ENCODE peak calls at places on chromosomes 6 and 20, in seven cellular contexts. W is glutamatergic neuron, G is hepatocyte, A is AG10803, C is IMR-90, H is fibroblast of the aortic adventitia, U is left ventricle myocardium inferior. T is an unnamed sample.

GRCh38 chr20:20761302-20761701 is 48.9 kb upstream of the RALGAPA2 start:
- DNase-seq in G (no peak), U (no peak), H (no peak), A (no peak), W (no peak), C (no peak), T (no peak)

GRCh38 chr20:7841291-7841966 is 98.8 kb downstream of the HAO1 start:
- DNase-seq in U (no peak), A (peak), C (peak), W (no peak), H (peak), G (no peak), T (no peak)

GRCh38 chr6:69985180-69985579 is 118.8 kb downstream of the COL19A1 start:
- DNase-seq in U (no peak), H (peak), A (no peak), W (no peak), G (no peak), C (no peak), T (no peak)

GRCh38 chr20:34637245-34638185 is 39.4 kb downstream of the PIGU start:
- DNase-seq in C (peak), A (peak), U (no peak), W (no peak), G (no peak), H (peak), T (peak)

GRCh38 chr6:84766796-84767590 is 2.6 kb upstream of the TBX18 start:
- DNase-seq in G (no peak), U (no peak), A (no peak), C (no peak), W (peak), H (no peak), T (no peak)

GRCh38 chr6:123810948-123811347 is 7.3 kb downstream of the NKAIN2 start:
- DNase-seq in U (no peak), C (no peak), W (no peak), A (no peak), G (no peak), H (no peak), T (no peak)

GRCh38 chr20:57008217-57008616 is 258.2 kb downstream of the BMP7 start:
- DNase-seq in U (no peak), W (no peak), A (peak), G (no peak), H (no peak), C (no peak), T (no peak)

GRCh38 chr6:53913286-53913685 is 118.5 kb downstream of the LRRC1 start:
- DNase-seq in C (no peak), A (no peak), U (no peak), W (no peak), G (no peak), H (no peak), T (no peak)

GRCh38 chr6:116157391-116157790 is 31.5 kb upstream of the COL10A1 start:
- DNase-seq in C (no peak), G (no peak), H (no peak), U (no peak), A (peak), W (no peak), T (no peak)

GRCh38 chr6:66568271-66568670 is 861.2 kb upstream of the EYS start:
- DNase-seq in A (no peak), U (no peak), W (no peak), G (no peak), C (no peak), H (no peak), T (no peak)

GRCh38 chr20:62158088-62158400 is 14.5 kb downstream of the SS18L1 start:
- DNase-seq in A (no peak), W (no peak), C (no peak), U (no peak), G (no peak), H (no peak), T (no peak)

GRCh38 chr20:62428396-62429160 is 1.2 kb upstream of the RBBP8NL start:
- DNase-seq in U (no peak), A (no peak), C (no peak), H (no peak), G (no peak), W (no peak), T (no peak)

GRCh38 chr6:30917487-30917886 is 3.4 kb downstream of the VARS2 start:
- DNase-seq in W (no peak), H (no peak), A (no peak), C (no peak), G (no peak), U (no peak), T (no peak)

GRCh38 chr6:30913721-30914075 is 340 bp upstream of the VARS2 start:
- DNase-seq in W (peak), U (no peak), H (no peak), C (no peak), A (no peak), G (no peak), T (peak)

GRCh38 chr6:30914076-30914853 is at the start of gene VARS2:
- DNase-seq in A (peak), H (peak), G (peak), W (peak), C (peak), U (peak), T (peak)

GRCh38 chr6:30914854-30915590 is 984 bp downstream of the VARS2 start:
- DNase-seq in W (no peak), A (no peak), H (no peak), G (no peak), C (no peak), U (no peak), T (peak)

DNA sequence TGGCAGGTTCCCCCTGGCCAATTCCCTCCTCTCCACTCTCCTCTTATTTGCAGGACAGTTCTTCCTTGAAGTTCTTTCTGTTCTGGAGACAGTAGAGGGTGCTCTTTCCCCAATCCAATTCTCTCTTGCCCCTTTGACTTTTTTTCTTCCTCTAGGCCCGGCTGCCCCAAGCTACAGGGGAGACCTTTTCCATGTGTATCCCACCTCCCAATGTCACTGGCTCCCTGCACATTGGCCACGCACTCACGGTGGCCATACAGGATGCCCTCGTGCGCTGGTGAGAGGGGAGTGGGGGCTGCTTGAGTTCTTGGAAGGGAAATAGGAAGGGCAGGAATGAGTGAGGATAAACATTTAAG is 1.5 kb downstream of the VARS2 start:
- DNase-seq in A (peak), G (peak), W (no peak), C (peak), U (no peak), H (peak), T (peak)
- TF ChIP-seq CTCF in A (peak), G (peak), W (peak), C (peak), U (peak), H (peak), T (peak)

DNA sequence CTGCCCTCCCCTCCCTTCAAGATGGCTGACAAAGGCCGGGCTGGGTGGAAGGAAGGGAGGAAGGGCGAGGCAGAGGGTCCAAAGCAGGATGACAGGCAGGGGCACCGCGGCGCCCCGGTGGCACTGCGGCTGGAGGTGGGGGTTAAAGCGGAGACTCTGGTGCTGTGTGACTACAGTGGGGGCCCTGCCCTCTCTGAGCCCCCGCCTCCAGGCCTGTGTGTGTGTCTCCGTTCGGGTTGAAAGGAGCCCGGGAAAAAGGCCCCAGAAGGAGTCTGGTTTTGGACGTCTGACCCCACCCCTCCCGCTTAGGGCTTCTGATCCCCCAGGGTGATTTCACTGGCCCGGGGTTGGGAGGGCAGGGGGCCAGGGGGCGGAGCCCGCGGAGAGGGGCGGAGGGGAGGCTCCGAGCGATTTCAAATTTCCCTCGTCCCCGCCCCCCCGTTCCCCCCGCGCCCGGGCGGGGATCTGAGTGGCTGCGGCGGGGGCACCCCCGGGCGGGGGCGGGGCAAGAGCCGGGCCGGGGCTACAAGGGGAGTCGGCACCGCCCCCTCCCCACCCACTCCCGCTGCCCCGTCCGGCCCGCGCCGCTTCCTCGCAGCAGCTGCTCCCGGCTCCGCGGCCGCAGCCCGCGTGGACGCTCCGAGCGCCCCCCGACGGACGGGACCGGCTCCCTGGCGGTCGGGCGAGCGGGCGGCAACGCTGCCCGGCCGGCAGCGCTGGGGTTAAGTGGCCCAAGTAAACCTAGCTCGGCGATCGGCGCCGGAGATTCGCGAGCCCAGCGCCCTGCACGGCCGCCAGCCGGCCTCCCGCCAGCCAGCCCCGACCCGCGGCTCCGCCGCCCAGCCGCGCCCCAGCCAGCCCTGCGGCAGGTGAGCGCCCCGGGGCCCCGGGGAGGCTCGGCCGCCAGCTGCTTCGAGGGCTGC is at the start of gene DNMT3B:
- DNase-seq in U (peak), H (peak), C (peak), G (peak), W (peak), A (peak), T (peak)
- TF ChIP-seq CTCF in U (peak), H (no peak), C (peak), G (peak), W (no peak), A (no peak), T (no peak)

GRCh38 chr6:72640622-72640930 is 18.7 kb downstream of the KCNQ5 start:
- DNase-seq in G (no peak), A (no peak), U (no peak), W (no peak), C (no peak), H (no peak), T (no peak)

GRCh38 chr6:72643214-72643613 is 21.4 kb downstream of the KCNQ5 start:
- DNase-seq in W (no peak), C (no peak), U (no peak), G (no peak), A (peak), H (peak), T (peak)

GRCh38 chr6:72642435-72642834 is 20.6 kb downstream of the KCNQ5 start:
- DNase-seq in G (no peak), U (no peak), A (no peak), W (no peak), C (no peak), H (no peak), T (no peak)

GRCh38 chr6:72636786-72637185 is 14.9 kb downstream of the KCNQ5 start:
- DNase-seq in H (no peak), C (no peak), W (no peak), U (no peak), G (no peak), A (no peak), T (no peak)

DNA sequence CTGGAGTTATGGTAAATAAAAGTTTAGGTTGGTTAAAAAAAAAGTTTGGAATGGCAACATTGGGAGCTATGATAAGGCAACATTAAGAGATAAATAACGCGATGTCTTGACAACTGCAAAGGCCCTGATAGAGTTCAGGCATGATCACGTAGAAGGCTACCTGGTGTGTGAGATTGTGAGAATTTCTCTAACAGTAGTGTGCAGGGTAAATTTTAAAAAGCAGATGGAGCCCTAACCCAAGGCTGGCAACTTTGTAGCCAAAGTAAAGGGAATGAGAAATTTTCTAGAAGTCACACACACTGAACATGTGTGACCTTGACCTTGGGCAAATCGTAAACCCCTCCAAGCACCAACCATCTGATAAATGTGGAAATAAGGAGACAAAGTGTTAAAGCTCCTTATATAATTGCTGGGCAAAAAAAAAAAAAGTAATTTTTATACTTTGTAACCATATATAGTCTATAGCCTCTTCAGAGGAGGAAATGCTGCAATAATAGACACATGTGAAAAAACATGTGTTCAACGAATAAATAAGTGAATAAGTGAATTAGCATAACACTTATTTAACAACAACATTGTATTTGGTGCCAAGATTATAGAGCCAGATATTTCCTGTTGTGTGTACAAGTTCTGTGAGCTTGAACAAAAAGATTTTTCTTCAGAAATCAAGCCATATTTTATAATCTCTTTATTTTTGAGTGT is 18.2 kb downstream of the KCNQ5 start:
- DNase-seq in C (no peak), A (no peak), G (no peak), H (no peak), U (no peak), W (no peak), T (no peak)
- TF ChIP-seq CTCF in C (peak), A (no peak), G (no peak), H (peak), U (no peak), W (no peak), T (peak)

DNA sequence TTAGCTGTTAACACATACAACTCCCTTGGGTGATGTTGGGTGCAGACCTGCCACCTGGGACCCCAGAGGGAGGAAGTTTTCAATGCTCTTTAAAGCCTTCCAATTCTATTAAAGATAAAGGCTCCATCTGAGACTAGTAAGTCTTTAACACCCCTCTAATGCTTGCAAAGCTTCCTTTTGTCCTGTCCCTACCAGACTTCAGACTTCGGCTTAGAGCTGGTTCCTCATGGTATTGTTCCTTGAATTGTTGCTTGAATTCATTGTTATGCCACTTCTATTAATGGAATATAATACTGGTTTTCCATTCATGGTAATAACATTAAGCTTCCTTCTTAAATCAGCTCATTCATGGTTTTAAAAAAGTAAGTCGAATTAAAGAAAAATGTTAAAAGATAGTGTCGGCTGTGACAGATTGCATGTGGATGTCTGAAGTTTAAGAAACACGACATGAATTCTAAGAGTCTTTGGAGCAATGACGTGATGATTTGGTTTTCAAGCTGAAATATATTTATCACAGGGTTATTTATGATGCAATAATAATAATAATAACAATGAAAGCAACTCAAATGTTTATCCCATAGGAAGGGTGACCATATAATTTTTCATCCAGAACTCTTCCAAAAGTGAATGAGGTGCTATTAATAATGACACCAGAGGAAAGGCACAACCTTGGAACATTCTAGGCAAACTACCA is 21.8 kb downstream of the PDYN start:
- DNase-seq in A (no peak), U (no peak), G (no peak), W (no peak), H (no peak), C (no peak), T (no peak)
- TF ChIP-seq CTCF in A (no peak), U (no peak), G (no peak), W (no peak), H (no peak), C (no peak), T (no peak)

GRCh38 chr6:165586706-165587105 is 76.3 kb downstream of the PDE10A start:
- DNase-seq in U (no peak), C (no peak), H (no peak), G (no peak), W (no peak), A (no peak), T (no peak)
- TF ChIP-seq CTCF in U (no peak), C (no peak), H (no peak), G (no peak), W (no peak), A (no peak), T (no peak)